ENCODE peak calls at places on chromosomes 7 and 10, in eight cellular contexts. J is PC-3, M is HCT116, I is left lung, U is heart right ventricle, H is heart left ventricle, Y is A549, C is upper lobe of right lung. A is an unnamed sample.

GRCh38 chr10:34726862-34727261 is 88.2 kb downstream of the PARD3 start:
- ATAC-seq in I (no peak), U (peak; percentile 25), C (no peak), J (no peak), H (peak; percentile 17), Y (peak; percentile 17), M (no peak), A (no peak)

GRCh38 chr10:11353229-11353896 is 258.1 kb downstream of the USP6NL start:
- ATAC-seq in J (no peak), Y (no peak), H (no peak), I (no peak), C (no peak), M (peak; percentile 38), U (no peak), A (no peak)

GRCh38 chr7:40717242-40717641 is 582.4 kb downstream of the SUGCT start:
- ATAC-seq in I (peak; percentile 81), H (peak; percentile 91), C (peak; percentile 70), M (peak; percentile 100), U (peak; percentile 72), J (peak; percentile 99), Y (peak; percentile 96), A (peak; percentile 46)

GRCh38 chr10:9137368-9137767 is 1082.9 kb downstream of the GATA3 start:
- ATAC-seq in J (no peak), C (no peak), H (no peak), U (no peak), Y (no peak), M (no peak), I (no peak), A (no peak)

GRCh38 chr7:139771001-139771956 is 6.5 kb downstream of the HIPK2 start:
- ATAC-seq in C (peak; percentile 27), H (no peak), U (no peak), M (peak; percentile 83), I (no peak), Y (peak; percentile 67), J (peak; percentile 53), A (no peak)

GRCh38 chr10:62352356-62352963 is 21.7 kb upstream of the ZNF365 start:
- ATAC-seq in U (no peak), Y (no peak), H (no peak), J (peak; percentile 89), C (no peak), M (no peak), I (no peak), A (no peak)

GRCh38 chr7:111324228-111324627 is 233.3 kb downstream of the LRRN3 start:
- ATAC-seq in M (no peak), Y (no peak), I (no peak), C (no peak), H (no peak), J (no peak), U (no peak), A (no peak)

GRCh38 chr10:12322583-12323131 is 26.7 kb upstream of the CAMK1D start:
- ATAC-seq in U (no peak), H (no peak), Y (no peak), I (no peak), J (no peak), C (peak; percentile 51), M (no peak), A (no peak)

GRCh38 chr7:112361154-112361553 is 89.1 kb upstream of the IFRD1 start:
- ATAC-seq in Y (peak; percentile 52), I (peak; percentile 61), J (peak; percentile 22), C (peak; percentile 75), M (no peak), H (no peak), U (no peak), A (no peak)

GRCh38 chr10:113273877-113274829 is 278.7 kb upstream of the HABP2 start:
- ATAC-seq in C (no peak), Y (no peak), H (peak; percentile 89), I (peak; percentile 20), U (peak; percentile 85), J (no peak), M (no peak), A (peak; percentile 63)

GRCh38 chr7:37757563-37757962 is 74.0 kb downstream of the GPR141 start:
- ATAC-seq in U (peak; percentile 57), C (no peak), I (no peak), H (peak; percentile 52), J (no peak), Y (no peak), M (no peak), A (no peak)

GRCh38 chr10:98492763-98493162 is 46.0 kb upstream of the HPS1 start:
- ATAC-seq in H (no peak), M (no peak), C (no peak), U (no peak), Y (no peak), J (no peak), I (no peak), A (no peak)

GRCh38 chr7:269721-270120 is 20.2 kb upstream of the FOXL3 start:
- ATAC-seq in H (no peak), I (no peak), U (no peak), Y (no peak), J (no peak), M (no peak), C (no peak), A (no peak)

GRCh38 chr7:271266-272107 is 18.5 kb upstream of the FOXL3 start:
- ATAC-seq in J (no peak), M (no peak), H (no peak), I (no peak), Y (no peak), U (no peak), C (no peak), A (no peak)

GRCh38 chr7:268991-269390 is 21.0 kb upstream of the FOXL3 start:
- ATAC-seq in J (no peak), I (no peak), M (no peak), U (no peak), H (no peak), C (no peak), Y (no peak), A (no peak)

GRCh38 chr7:272108-272615 is 17.8 kb upstream of the FOXL3 start:
- ATAC-seq in H (no peak), M (no peak), J (no peak), U (no peak), Y (no peak), C (no peak), I (no peak), A (no peak)

DNA sequence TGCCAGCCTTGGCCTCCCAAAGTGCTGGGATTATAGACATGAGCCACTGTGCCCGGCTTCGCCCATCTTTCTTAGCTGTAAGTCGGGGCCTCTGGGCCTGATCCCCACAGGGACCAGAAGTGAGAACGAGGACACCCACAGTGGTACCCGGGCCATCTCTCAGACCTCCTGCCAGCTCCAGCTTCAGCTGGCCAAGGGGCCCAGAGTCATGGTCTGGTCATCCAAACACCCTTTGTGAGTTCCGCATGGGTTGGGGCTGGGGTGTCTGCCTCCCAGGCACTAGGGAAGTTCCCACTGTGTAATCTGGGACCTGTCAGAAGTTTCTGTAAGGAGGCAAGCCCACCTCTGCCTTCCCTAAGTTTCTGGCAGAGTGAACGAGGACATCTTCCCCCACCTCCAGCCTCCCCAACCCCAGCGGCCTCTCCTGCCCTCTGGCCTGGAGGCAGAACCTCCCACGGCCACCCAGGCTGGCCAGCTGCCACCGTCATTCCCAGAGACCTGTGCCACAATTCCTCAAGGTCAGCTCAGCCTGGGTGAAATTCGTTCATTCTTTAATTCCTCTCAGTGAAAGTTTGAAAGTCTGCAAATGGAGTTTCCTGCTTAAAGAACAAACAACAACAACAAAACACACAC is 19.5 kb upstream of the FOXL3 start:
- ATAC-seq in H (no peak), M (no peak), C (no peak), I (no peak), U (no peak), J (no peak), Y (no peak), A (no peak)
- TF ChIP-seq CTCF in H (no peak), M (no peak), C (no peak), I (no peak), U (no peak), J (no peak), Y (no peak), A (no peak)

GRCh38 chr10:92042541-92042940 is 119.0 kb downstream of the BTAF1 start:
- ATAC-seq in U (no peak), C (no peak), I (no peak), J (no peak), Y (no peak), H (no peak), M (no peak), A (no peak)

GRCh38 chr10:92047215-92047614 is 123.6 kb downstream of the BTAF1 start:
- ATAC-seq in J (no peak), Y (no peak), I (no peak), C (no peak), U (no peak), M (no peak), H (no peak), A (no peak)

DNA sequence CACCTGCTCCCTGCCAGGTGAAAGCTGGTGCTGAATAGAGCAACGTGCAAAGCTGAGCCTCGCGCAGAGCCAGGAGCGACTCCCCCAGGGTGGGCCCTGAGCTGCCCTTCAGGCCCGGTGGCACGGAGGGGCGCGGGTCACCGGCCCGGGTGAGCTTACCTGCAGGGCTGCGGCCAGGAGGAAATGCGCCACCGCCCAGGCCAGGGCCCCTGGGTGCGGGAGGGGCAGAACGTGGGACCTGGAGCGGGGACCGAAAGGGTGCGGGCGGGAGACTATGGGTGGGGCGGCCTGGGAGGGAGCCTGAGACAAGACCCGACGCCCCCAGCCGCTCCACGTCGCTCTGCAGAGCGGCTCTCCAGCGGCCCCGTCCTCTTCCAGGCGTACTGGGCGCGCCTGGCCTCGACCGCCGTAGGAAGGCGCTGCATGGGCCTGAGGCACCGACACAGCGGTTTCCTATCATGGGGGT is 122.1 kb downstream of the BTAF1 start:
- ATAC-seq in U (peak; percentile 62), Y (no peak), C (peak; percentile 36), I (no peak), J (no peak), M (no peak), H (peak; percentile 51), A (no peak)
- TF ChIP-seq CTCF in U (no peak), Y (no peak), C (no peak), I (no peak), J (no peak), M (no peak), H (no peak), A (no peak)

GRCh38 chr10:14200645-14201534 is 129.8 kb downstream of the FRMD4A start:
- ATAC-seq in C (peak; percentile 12), Y (peak; percentile 58), I (no peak), U (no peak), J (no peak), H (no peak), M (peak; percentile 74), A (no peak)
- TF ChIP-seq CTCF in C (peak; percentile 27), Y (peak; percentile 30), I (no peak), U (no peak), J (peak; percentile 30), H (no peak), M (peak; percentile 61), A (no peak)

DNA sequence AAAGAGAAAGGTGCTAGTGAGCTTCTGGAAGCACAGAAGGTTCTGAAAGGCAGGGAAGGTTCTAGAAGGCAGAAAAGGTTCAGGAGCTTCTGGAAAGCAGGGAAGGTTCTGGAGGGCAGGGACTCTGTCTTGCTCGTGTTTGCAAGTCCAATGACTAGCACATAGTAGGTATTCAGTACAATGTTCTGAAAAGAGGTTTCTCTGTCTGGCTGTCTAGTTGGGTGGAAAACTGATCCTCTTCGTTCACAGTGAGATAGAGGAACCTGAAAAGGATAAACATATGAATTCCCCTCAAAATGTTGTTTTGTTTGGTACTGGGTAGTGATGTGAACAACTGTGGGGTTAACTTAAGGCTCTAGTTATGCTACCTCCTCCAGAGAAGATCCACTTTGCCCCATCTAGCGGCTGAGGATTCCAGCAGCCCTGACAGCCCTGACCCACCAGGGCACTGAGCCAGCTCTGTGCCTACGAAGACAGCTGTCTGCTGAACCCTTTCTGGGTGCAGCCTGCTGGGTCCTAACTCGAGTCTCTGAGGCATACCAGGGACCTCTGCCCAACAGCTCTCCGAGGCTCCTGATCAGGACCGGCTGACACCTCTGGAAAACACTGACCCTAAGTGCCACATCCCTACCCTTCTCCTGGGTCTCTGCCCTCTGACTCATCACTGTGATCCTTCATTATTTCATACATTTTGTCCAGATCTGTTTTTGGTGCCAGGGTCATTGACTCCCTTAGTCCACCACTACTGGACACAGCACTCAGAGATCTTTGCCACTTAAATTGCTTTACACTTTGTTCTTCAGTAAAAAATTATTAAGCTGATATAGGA is 15.4 kb downstream of the PTPRN2 start:
- ATAC-seq in M (peak; percentile 75), J (no peak), C (peak; percentile 37), I (no peak), H (no peak), U (no peak), Y (peak; percentile 97), A (no peak)
- TF ChIP-seq CTCF in M (peak; percentile 17), J (no peak), C (no peak), I (no peak), H (no peak), U (no peak), Y (peak; percentile 25), A (no peak)